ENCODE peak calls at places on chromosome 16, in seven cellular contexts. D, C, H, P, E, U and Z are unnamed samples.

GRCh38 chr16:2713523-2713922 is 6.5 kb downstream of the PRSS27 start:
- DNase-seq in D (no peak), C (no peak), H (no peak), P (no peak), E (no peak), U (no peak), Z (no peak)

GRCh38 chr16:73420244-73421040 is 372.5 kb upstream of the ZFHX3 start:
- DNase-seq in D (no peak), C (no peak), H (no peak), P (no peak), E (no peak), U (no peak), Z (no peak)

GRCh38 chr16:29029168-29029994 is 44.5 kb downstream of the LAT start:
- DNase-seq in D (peak; percentile 23), C (peak; percentile 20), H (peak; percentile 98), P (peak; percentile 74), E (peak; percentile 38), U (peak; percentile 7), Z (peak; percentile 97)

GRCh38 chr16:27253526-27253930 is 15.0 kb downstream of the NSMCE1 start:
- DNase-seq in D (no peak), C (no peak), H (peak; percentile 92), P (no peak), E (no peak), U (no peak), Z (peak; percentile 92)

GRCh38 chr16:75340715-75341500 is 89.5 kb upstream of the BCAR1 start:
- DNase-seq in D (peak; percentile 19), C (no peak), H (peak; percentile 43), P (peak; percentile 76), E (no peak), U (no peak), Z (peak; percentile 71)

GRCh38 chr16:27717726-27718125 is 167.8 kb downstream of the KATNIP start:
- DNase-seq in D (no peak), C (no peak), H (no peak), P (no peak), E (no peak), U (no peak), Z (no peak)

GRCh38 chr16:86375370-86375769 is 135.0 kb upstream of the FOXF1 start:
- DNase-seq in D (no peak), C (no peak), H (peak; percentile 97), P (no peak), E (no peak), U (no peak), Z (peak; percentile 89)

GRCh38 chr16:27678955-27679354 is 129.0 kb downstream of the KATNIP start:
- DNase-seq in D (no peak), C (no peak), H (no peak), P (no peak), E (no peak), U (peak; percentile 21), Z (no peak)

GRCh38 chr16:46743232-46743719 is 4.9 kb downstream of the MYLK3 start:
- DNase-seq in D (no peak), C (no peak), H (peak; percentile 28), P (peak; percentile 84), E (peak; percentile 40), U (peak; percentile 54), Z (peak; percentile 26)

GRCh38 chr16:3873482-3874173 is 6.9 kb downstream of the CREBBP start:
- DNase-seq in D (no peak), C (no peak), H (peak; percentile 28), P (no peak), E (no peak), U (peak; percentile 78), Z (no peak)

GRCh38 chr16:1441391-1441829 is 2.9 kb downstream of the CCDC154 start:
- DNase-seq in D (no peak), C (no peak), H (no peak), P (no peak), E (no peak), U (no peak), Z (no peak)

GRCh38 chr16:27273670-27274522 is 5.3 kb upstream of the NSMCE1 start:
- DNase-seq in D (no peak), C (no peak), H (peak; percentile 53), P (no peak), E (no peak), U (no peak), Z (peak; percentile 41)

GRCh38 chr16:4376126-4376819 is 4.6 kb downstream of the VASN start:
- DNase-seq in D (no peak), C (no peak), H (peak; percentile 84), P (no peak), E (no peak), U (peak; percentile 56), Z (no peak)

GRCh38 chr16:55955845-55956244 is 80.7 kb upstream of the CES5A start:
- DNase-seq in D (no peak), C (no peak), H (no peak), P (no peak), E (no peak), U (no peak), Z (no peak)

GRCh38 chr16:57941016-57941656 is 29.8 kb downstream of the CNGB1 start:
- DNase-seq in D (no peak), C (no peak), H (no peak), P (no peak), E (no peak), U (no peak), Z (no peak)

GRCh38 chr16:1287982-1288670 is 21.3 kb upstream of the UBE2I start:
- DNase-seq in D (no peak), C (no peak), H (peak; percentile 5), P (no peak), E (no peak), U (peak; percentile 54), Z (no peak)

DNA sequence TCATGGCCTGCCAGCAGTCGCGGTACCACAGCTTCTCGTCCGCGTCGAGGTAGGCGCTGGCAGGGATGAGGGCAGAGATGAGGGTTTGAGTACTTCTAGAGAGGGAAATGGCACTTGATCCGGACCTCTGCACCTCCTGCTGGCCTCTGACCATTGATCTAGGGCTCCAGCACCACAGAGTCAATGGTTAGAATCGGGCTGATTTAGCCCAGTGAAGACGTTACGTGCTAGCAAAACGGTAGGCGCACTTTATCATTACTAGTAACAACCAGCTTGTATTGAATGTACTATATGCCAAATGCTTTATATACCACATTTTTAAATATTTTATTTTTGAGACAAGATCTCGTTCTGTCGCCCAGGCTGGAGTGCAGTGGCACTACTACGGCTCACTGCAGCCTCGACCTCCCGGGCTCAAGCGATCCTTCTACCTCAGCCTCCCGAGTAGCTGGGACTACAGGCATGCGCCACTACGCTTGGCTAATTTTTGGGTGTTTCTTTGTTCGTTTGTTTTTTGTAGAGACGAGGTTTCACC is 526 bp downstream of the TSNAXIP1 start:
- DNase-seq in D (no peak), C (no peak), H (no peak), P (no peak), E (no peak), U (no peak), Z (no peak)
- H3K27ac ChIP-seq in D (no peak overlapping the region), C (peak overlapping the region; percentile 84), H (no peak overlapping the region), P (no peak overlapping the region), E (no peak overlapping the region), U (no peak overlapping the region), Z (no peak overlapping the region)

DNA sequence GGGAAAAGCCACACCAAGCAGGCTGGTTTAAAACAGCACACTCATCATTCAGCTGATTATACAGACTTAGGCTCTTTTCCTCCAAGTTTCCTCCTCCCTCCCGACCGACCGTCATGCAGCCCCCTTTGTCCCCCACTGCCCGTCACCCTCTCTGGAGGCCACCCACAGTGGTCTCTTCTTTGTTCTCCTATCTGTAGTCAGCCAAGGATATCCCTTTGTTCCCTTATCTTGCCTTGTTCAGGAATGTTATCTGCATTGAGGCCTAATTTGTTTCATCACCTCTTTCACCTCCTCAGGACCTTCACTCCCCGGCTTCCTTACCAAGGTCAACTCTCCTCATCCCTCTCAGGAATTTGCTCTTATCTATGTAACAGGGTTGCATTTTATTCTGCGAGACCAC is 186.4 kb upstream of the CDH13 start:
- DNase-seq in D (no peak), C (peak; percentile 50), H (no peak), P (peak; percentile 97), E (no peak), U (no peak), Z (no peak)
- H2BK120ac ChIP-seq in D (no peak overlapping the region), C (no peak overlapping the region), H (no peak overlapping the region), P (no peak overlapping the region), E (no peak overlapping the region), U (no peak overlapping the region), Z (no peak overlapping the region)

DNA sequence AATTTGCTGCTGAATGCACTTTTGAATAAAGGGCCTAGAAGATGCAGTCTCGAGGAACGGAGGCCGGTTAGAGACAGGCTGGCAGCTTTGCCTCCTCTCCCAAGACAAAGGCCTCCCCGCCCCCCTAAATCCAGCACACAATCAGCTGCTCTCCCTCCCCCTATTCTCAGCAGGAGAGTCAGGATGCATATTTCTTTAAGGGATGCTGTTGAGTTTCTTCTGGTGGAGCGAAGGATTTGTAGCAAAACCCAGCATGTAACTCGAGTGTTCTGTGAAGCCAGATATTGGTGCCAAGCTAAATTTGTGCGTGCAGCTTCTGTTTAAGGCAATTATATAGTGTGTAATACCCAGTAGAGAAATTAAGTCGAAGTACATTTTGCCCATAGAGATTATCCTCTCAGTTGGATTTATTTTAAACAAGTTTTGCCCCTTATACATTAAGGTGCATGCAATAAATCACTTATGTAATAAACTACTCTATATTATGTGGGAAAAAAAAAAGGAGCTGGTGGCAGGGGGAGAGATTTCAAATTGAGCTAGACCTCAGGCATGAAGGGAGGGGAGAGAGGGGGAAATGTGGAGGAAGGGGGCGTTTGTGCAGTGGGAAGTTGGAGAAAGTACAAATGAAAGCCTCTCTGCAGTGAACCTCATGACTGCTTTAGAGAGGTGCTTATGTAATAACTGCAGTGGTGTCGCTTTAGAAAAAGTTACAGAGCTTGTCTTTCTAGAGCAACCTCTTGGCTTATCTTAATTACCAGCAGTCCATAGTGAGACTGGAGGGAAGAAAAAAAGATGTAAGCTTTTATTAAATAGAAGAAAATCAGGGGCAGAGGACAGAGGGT is 599.2 kb downstream of the MAF start:
- DNase-seq in D (no peak), C (peak; percentile 40), H (no peak), P (peak; percentile 30), E (no peak), U (no peak), Z (no peak)
- H3K18ac ChIP-seq in D (no peak overlapping the region), C (no peak overlapping the region), H (no peak overlapping the region), P (no peak overlapping the region), E (no peak overlapping the region), U (no peak overlapping the region), Z (no peak overlapping the region)

GRCh38 chr16:89442990-89443726 is 47.2 kb downstream of the ANKRD11 start:
- DNase-seq in D (no peak), C (no peak), H (peak; percentile 75), P (peak; percentile 58), E (no peak), U (peak; percentile 96), Z (peak; percentile 60)

GRCh38 chr16:89445166-89445565 is 45.2 kb downstream of the ANKRD11 start:
- DNase-seq in D (no peak), C (no peak), H (no peak), P (no peak), E (no peak), U (no peak), Z (no peak)

GRCh38 chr16:89444151-89444723 is 46.1 kb downstream of the ANKRD11 start:
- DNase-seq in D (no peak), C (no peak), H (no peak), P (no peak), E (no peak), U (no peak), Z (no peak)

GRCh38 chr16:89443727-89444084 is 46.7 kb downstream of the ANKRD11 start:
- DNase-seq in D (no peak), C (no peak), H (no peak), P (no peak), E (no peak), U (no peak), Z (no peak)

DNA sequence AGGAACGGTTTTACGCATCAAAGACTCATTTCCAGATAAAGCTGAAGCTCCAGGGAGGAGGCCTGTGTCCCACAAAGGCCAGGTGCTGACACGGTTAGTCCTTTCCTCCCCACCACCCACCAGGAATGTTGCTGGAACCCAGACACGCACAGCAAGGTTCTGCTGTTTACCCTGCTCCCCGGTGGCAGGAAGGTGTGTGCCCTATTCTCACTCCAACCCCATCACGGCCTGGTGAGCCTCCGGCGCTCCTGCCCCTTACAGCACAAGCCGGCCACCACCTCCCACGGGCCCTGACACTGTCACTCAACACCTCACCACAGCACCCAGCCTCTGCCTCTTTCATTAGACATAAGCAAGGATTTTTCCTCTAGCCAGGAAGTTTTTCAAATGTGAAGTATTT is 47.8 kb downstream of the ANKRD11 start:
- DNase-seq in D (no peak), C (no peak), H (no peak), P (no peak), E (no peak), U (no peak), Z (no peak)
- H3K27ac ChIP-seq in D (peak overlapping the region; percentile 59), C (peak overlapping the region; percentile 31), H (peak overlapping the region; percentile 83), P (no peak overlapping the region), E (no peak overlapping the region), U (peak overlapping the region; percentile 0), Z (peak overlapping the region; percentile 55)